ENCODE peak calls at places on chromosomes 16 and 17, in six cellular contexts. Y is AG04450, S is left ventricle myocardium inferior, T is pancreas, I is ovary, Q is H9. J is an unnamed sample.

GRCh38 chr17:82391496-82392066 is 20.0 kb downstream of the UTS2R start:
- DNase-seq in T (no peak), S (no peak), Y (no peak), Q (no peak), I (no peak), J (no peak)

GRCh38 chr16:84228321-84228838 is 11.4 kb downstream of the KCNG4 start:
- DNase-seq in I (peak; percentile 80), Q (peak; percentile 83), T (no peak), S (peak; percentile 82), Y (peak; percentile 66), J (peak; percentile 89)

GRCh38 chr16:243348-243747 is 8.7 kb downstream of the FAM234A start:
- DNase-seq in T (peak; percentile 0), Q (no peak), S (no peak), I (no peak), Y (no peak), J (no peak)

GRCh38 chr16:53948326-53948725 is 244.4 kb downstream of the FTO start:
- DNase-seq in I (no peak), T (no peak), Y (no peak), S (no peak), Q (no peak), J (no peak)

GRCh38 chr16:47777191-47777590 is 316.1 kb downstream of the PHKB start:
- DNase-seq in Q (no peak), S (no peak), T (no peak), Y (no peak), I (no peak), J (peak; percentile 20)

GRCh38 chr17:8015957-8016631 is 13.7 kb downstream of the GUCY2D start:
- DNase-seq in S (no peak), Y (no peak), Q (peak; percentile 75), T (peak; percentile 65), I (no peak), J (no peak)

GRCh38 chr16:11737678-11738077 is 5.0 kb downstream of the TXNDC11 start:
- DNase-seq in Y (no peak), I (no peak), S (no peak), T (no peak), Q (no peak), J (no peak)

GRCh38 chr16:66502020-66502913 is 47.7 kb downstream of the TK2 start:
- DNase-seq in Q (no peak), I (peak; percentile 96), T (no peak), S (peak; percentile 64), Y (no peak), J (no peak)

GRCh38 chr17:80938556-80938955 is 53.1 kb upstream of the CHMP6 start:
- DNase-seq in Q (no peak), S (no peak), Y (no peak), I (no peak), T (no peak), J (no peak)

GRCh38 chr17:10777131-10777805 is 26.6 kb downstream of the TMEM238L start:
- DNase-seq in Q (no peak), I (no peak), T (no peak), Y (no peak), S (no peak), J (no peak)

GRCh38 chr16:281660-282249 is 1.2 kb upstream of the PDIA2 start:
- DNase-seq in T (peak; percentile 63), S (no peak), Q (no peak), I (no peak), Y (no peak), J (no peak)

GRCh38 chr16:72384651-72385050 is 212.7 kb upstream of the PMFBP1 start:
- DNase-seq in I (no peak), Q (no peak), S (no peak), T (no peak), Y (no peak), J (no peak)

GRCh38 chr17:37818689-37819088 is 73.8 kb upstream of the HNF1B start:
- DNase-seq in S (no peak), T (peak; percentile 58), I (no peak), Q (no peak), Y (peak; percentile 47), J (peak; percentile 9)

GRCh38 chr17:59074494-59074893 is 32.2 kb downstream of the TRIM37 start:
- DNase-seq in T (no peak), S (no peak), I (no peak), Q (no peak), Y (peak; percentile 4), J (peak; percentile 4)

GRCh38 chr16:88924834-88925539 is 52.0 kb downstream of the CBFA2T3 start:
- DNase-seq in Q (peak; percentile 79), Y (peak; percentile 20), I (peak; percentile 40), T (peak; percentile 89), S (no peak), J (peak; percentile 86)

GRCh38 chr16:86448306-86448705 is 62.0 kb upstream of the FOXF1 start:
- DNase-seq in S (no peak), T (no peak), Q (no peak), I (no peak), Y (no peak), J (no peak)

GRCh38 chr16:86285421-86285820 is 224.9 kb upstream of the FOXF1 start:
- DNase-seq in I (no peak), Q (no peak), Y (no peak), T (no peak), S (no peak), J (no peak)

GRCh38 chr16:69611103-69611640 is 45.4 kb downstream of the NFAT5 start:
- DNase-seq in I (no peak), S (no peak), Y (no peak), Q (no peak), T (no peak), J (no peak)

GRCh38 chr17:37239690-37240344 is 136.0 kb upstream of the C17orf78 start:
- DNase-seq in Y (no peak), I (no peak), S (no peak), Q (no peak), T (no peak), J (peak; percentile 35)

GRCh38 chr17:28328325-28328724 is 6.9 kb downstream of the IFT20 start:
- DNase-seq in T (no peak), I (peak; percentile 7), S (no peak), Q (peak; percentile 24), Y (no peak), J (no peak)

GRCh38 chr16:84312783-84313382 is 18.2 kb downstream of the WFDC1 start:
- DNase-seq in I (no peak), Y (no peak), T (no peak), S (no peak), Q (peak; percentile 90), J (no peak)

GRCh38 chr17:16448490-16448889 is 33.1 kb downstream of the TRPV2 start:
- DNase-seq in Y (no peak), Q (no peak), T (no peak), S (no peak), I (no peak), J (no peak)

GRCh38 chr17:16447676-16448075 is 32.3 kb downstream of the TRPV2 start:
- DNase-seq in S (no peak), T (no peak), Y (no peak), Q (no peak), I (no peak), J (no peak)

GRCh38 chr17:16444258-16444886 is 29.0 kb downstream of the TRPV2 start:
- DNase-seq in Q (peak; percentile 75), I (no peak), Y (no peak), T (peak; percentile 47), S (no peak), J (peak; percentile 45)

GRCh38 chr17:16449121-16449570 is 33.8 kb downstream of the TRPV2 start:
- DNase-seq in S (no peak), I (no peak), Y (no peak), Q (no peak), T (no peak), J (peak; percentile 66)

DNA sequence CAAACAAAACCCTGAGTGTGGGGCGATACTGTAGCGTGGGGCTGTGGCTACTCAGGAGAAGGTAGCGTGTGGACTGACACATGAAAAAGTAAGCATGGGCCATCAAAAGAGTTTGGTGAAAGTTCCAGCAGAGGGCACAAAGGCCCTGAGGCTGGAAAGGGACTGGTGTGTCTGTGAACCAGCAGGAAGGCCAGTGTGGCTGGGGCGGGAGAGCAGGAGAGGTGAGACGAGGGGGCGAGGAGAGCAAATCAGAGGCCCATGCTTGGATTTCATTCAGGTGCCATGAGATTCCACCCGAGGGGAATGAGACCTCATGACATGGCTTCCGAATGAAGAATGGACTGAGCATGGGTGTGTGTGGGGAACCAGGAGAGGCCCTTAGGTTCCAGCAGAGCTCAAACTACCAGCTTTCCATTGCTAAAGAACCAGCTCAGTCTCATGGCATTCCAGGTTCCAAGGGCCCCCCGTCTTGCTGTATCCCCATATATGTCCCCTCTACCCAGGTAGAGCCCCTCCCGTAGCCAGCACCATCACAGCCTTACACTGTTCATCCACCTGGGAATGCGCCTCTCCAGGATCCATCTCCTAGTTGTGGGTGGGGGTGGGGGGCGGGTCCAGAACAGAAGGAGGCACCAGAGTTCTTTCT is 31.1 kb downstream of the TRPV2 start:
- DNase-seq in I (no peak), T (no peak), Y (no peak), Q (peak; percentile 78), S (no peak), J (no peak)
- TF ChIP-seq CTCF in I (no peak), T (no peak), Y (no peak), Q (peak; percentile 40), S (no peak), J (no peak)

DNA sequence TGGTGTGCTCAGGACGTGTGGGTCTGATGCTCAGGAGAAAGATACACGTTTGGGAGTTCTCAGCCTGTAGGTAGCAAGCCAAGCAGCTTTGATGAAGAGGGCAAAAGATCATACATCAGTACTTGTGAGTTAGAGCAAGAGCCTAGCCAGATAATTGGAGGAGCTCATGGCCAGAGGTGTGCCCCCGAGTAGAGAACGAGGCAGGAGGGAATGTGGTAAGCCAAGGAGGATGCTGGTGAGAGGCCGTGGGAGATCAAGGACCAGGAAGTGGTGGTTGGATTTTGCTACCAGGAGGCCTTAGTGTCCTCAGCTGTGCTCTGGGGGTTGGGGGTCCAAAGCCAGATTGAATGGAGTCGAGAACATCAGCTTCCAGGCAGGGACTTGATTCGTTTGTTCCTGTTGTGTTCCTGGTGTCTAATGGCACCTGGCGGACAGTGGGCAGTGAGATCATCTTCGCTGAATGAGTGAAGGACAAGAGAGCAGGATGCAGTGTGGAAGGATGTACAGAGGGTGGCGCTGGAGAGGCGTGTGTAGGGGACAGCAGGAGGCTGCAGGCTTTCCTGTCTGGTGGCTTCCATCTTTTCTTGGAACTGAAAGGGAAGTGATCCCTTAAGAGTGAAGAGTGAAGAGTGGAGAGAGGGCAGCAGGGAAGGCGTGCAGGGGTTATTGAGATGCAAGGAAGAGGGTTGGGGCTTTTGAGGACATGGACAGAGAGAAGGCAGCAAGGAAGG is 11.6 kb downstream of the FBXL19 start:
- DNase-seq in S (no peak), I (peak; percentile 55), T (no peak), Q (peak; percentile 87), Y (no peak), J (no peak)
- TF ChIP-seq CTCF in S (peak; percentile 54), I (no peak), T (peak; percentile 21), Q (peak; percentile 80), Y (peak; percentile 51), J (peak; percentile 58)

GRCh38 chr17:39576187-39576586 is 31.5 kb downstream of the NEUROD2 start:
- DNase-seq in T (no peak), Q (peak; percentile 79), I (no peak), Y (no peak), S (no peak), J (peak; percentile 58)
- TF ChIP-seq CTCF in T (peak; percentile 25), Q (peak; percentile 80), I (no peak), Y (peak; percentile 63), S (peak; percentile 49), J (peak; percentile 45)

DNA sequence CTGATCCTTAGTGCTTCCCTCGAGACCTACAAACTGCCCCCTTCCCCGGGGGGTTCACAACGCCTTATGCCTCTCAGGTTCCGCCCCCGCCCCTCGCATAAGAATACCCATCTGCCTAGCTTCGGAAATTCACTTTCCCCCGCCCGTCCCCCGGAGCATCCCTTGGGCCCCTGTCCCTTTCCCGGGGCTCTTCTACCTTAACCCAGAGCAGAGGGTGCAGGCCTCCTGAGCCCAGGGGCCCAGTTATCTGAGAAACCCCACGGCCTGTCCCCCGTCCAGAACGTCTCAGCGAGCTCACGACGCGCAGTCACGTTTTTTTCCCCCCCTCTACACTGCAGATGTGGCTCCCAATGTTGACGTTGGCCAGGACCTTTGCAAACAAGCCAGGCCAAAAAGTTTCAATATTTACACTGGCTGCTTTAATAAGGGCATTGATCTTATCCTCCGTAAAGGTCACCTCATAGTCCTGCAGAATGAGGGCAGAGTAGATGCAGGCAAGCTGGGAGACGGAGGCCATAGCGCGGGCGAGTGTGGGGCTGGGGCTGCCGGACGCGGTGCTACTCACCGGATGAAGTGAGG is 1.4 kb upstream of the NBR1 start:
- DNase-seq in Q (peak; percentile 54), T (peak; percentile 51), S (peak; percentile 19), Y (no peak), I (peak; percentile 48), J (peak; percentile 68)
- TF ChIP-seq CTCF in Q (no peak), T (no peak), S (no peak), Y (no peak), I (no peak), J (no peak)